ENCODE peak calls at places on chromosome 1, in five cellular contexts. One of them, this sample, is unnamed. For H3K9me2 and H3K4me1, the result is how much of the 10 kb centered on the place peaks cover.

GRCh38 chr1:65897485-65897884 is 104.8 kb downstream of the PDE4B start:
- DNase-seq in GM23248: no peak
- DNase-seq in MM.1S: no peak
- DNase-seq in SK-N-SH: no peak
- DNase-seq in GM23338: no peak
- DNase-seq in this sample: no peak

GRCh38 chr1:246258250-246258649 is 248.8 kb downstream of the SMYD3 start:
- DNase-seq in GM23248: no peak
- DNase-seq in MM.1S: no peak
- DNase-seq in SK-N-SH: no peak
- DNase-seq in GM23338: no peak
- DNase-seq in this sample: no peak

GRCh38 chr1:45101947-45102346 is 89.9 kb downstream of the UROD start:
- DNase-seq in GM23248: no peak
- DNase-seq in MM.1S: no peak
- DNase-seq in SK-N-SH: no peak
- DNase-seq in GM23338: no peak
- DNase-seq in this sample: no peak

GRCh38 chr1:104945406-104945805 is 1195.7 kb downstream of the AMY1C start:
- DNase-seq in GM23248: no peak
- DNase-seq in MM.1S: no peak
- DNase-seq in SK-N-SH: no peak
- DNase-seq in GM23338: no peak
- DNase-seq in this sample: no peak

GRCh38 chr1:29822895-29823294 is 586.6 kb downstream of the PTPRU start:
- DNase-seq in GM23248: no peak
- DNase-seq in MM.1S: no peak
- DNase-seq in SK-N-SH: no peak
- DNase-seq in GM23338: no peak
- DNase-seq in this sample: no peak

GRCh38 chr1:247336390-247336789 is 4.7 kb upstream of the ZNF496 start:
- DNase-seq in GM23248: no peak
- DNase-seq in MM.1S: no peak
- DNase-seq in SK-N-SH: no peak
- DNase-seq in GM23338: no peak
- DNase-seq in this sample: no peak

GRCh38 chr1:180181048-180181447 is 26.4 kb downstream of the QSOX1 start:
- DNase-seq in GM23248: peak
- DNase-seq in MM.1S: no peak
- DNase-seq in SK-N-SH: peak
- DNase-seq in GM23338: peak
- DNase-seq in this sample: peak

GRCh38 chr1:83511327-83511726 is 487.6 kb downstream of the TTLL7 start:
- DNase-seq in GM23248: peak
- DNase-seq in MM.1S: no peak
- DNase-seq in SK-N-SH: no peak
- DNase-seq in GM23338: no peak
- DNase-seq in this sample: no peak

GRCh38 chr1:202088216-202088615 is 34.5 kb upstream of the GPR37L1 start:
- DNase-seq in GM23248: no peak
- DNase-seq in MM.1S: no peak
- DNase-seq in SK-N-SH: peak
- DNase-seq in GM23338: no peak
- DNase-seq in this sample: no peak

GRCh38 chr1:156828414-156829085 is 11.9 kb upstream of the SH2D2A start:
- DNase-seq in GM23248: no peak
- DNase-seq in MM.1S: no peak
- DNase-seq in SK-N-SH: no peak
- DNase-seq in GM23338: no peak
- DNase-seq in this sample: no peak

GRCh38 chr1:32741417-32742131 is 39.0 kb upstream of the SYNC start:
- DNase-seq in GM23248: peak
- DNase-seq in MM.1S: peak
- DNase-seq in SK-N-SH: peak
- DNase-seq in GM23338: peak
- DNase-seq in this sample: no peak

GRCh38 chr1:63789856-63790605 is 16.2 kb downstream of the ROR1 start:
- DNase-seq in GM23248: no peak
- DNase-seq in MM.1S: no peak
- DNase-seq in SK-N-SH: no peak
- DNase-seq in GM23338: peak
- DNase-seq in this sample: no peak

GRCh38 chr1:12525311-12526181 is 92.5 kb downstream of the DHRS3 start:
- DNase-seq in GM23248: no peak
- DNase-seq in MM.1S: no peak
- DNase-seq in SK-N-SH: no peak
- DNase-seq in GM23338: no peak
- DNase-seq in this sample: no peak

GRCh38 chr1:105872761-105873286 is 1183.7 kb upstream of the PRMT6 start:
- DNase-seq in GM23248: no peak
- DNase-seq in MM.1S: no peak
- DNase-seq in SK-N-SH: no peak
- DNase-seq in GM23338: no peak
- DNase-seq in this sample: no peak

GRCh38 chr1:201649776-201650607 is 111.1 kb downstream of the NAV1 start:
- DNase-seq in GM23248: peak
- DNase-seq in MM.1S: no peak
- DNase-seq in SK-N-SH: peak
- DNase-seq in GM23338: peak
- DNase-seq in this sample: no peak

GRCh38 chr1:245863566-245864184 is 643.4 kb downstream of the SMYD3 start:
- DNase-seq in GM23248: no peak
- DNase-seq in MM.1S: no peak
- DNase-seq in SK-N-SH: no peak
- DNase-seq in GM23338: no peak
- DNase-seq in this sample: no peak

GRCh38 chr1:178849932-178850331 is 20.9 kb downstream of the ANGPTL1 start:
- DNase-seq in GM23248: no peak
- DNase-seq in MM.1S: no peak
- DNase-seq in SK-N-SH: no peak
- DNase-seq in GM23338: no peak
- DNase-seq in this sample: no peak

GRCh38 chr1:202131956-202132821 is 9.5 kb downstream of the GPR37L1 start:
- DNase-seq in GM23248: no peak
- DNase-seq in MM.1S: peak
- DNase-seq in SK-N-SH: peak
- DNase-seq in GM23338: peak
- DNase-seq in this sample: no peak

GRCh38 chr1:163275222-163275621 is 46.5 kb upstream of the NUF2 start:
- DNase-seq in GM23248: peak
- DNase-seq in MM.1S: no peak
- DNase-seq in SK-N-SH: no peak
- DNase-seq in GM23338: no peak
- DNase-seq in this sample: no peak

GRCh38 chr1:246320286-246320685 is 186.8 kb downstream of the SMYD3 start:
- DNase-seq in GM23248: no peak
- DNase-seq in MM.1S: no peak
- DNase-seq in SK-N-SH: no peak
- DNase-seq in GM23338: no peak
- DNase-seq in this sample: no peak

GRCh38 chr1:4611708-4612349 is 42.6 kb upstream of the AJAP1 start:
- DNase-seq in GM23248: no peak
- DNase-seq in MM.1S: no peak
- DNase-seq in SK-N-SH: peak
- DNase-seq in GM23338: no peak
- DNase-seq in this sample: no peak

GRCh38 chr1:220769205-220769604 is 17.5 kb upstream of the MTARC1 start:
- DNase-seq in GM23248: no peak
- DNase-seq in MM.1S: no peak
- DNase-seq in SK-N-SH: no peak
- DNase-seq in GM23338: no peak
- DNase-seq in this sample: no peak

GRCh38 chr1:97457446-97458089 is 463.3 kb downstream of the DPYD start:
- DNase-seq in GM23248: no peak
- DNase-seq in MM.1S: no peak
- DNase-seq in SK-N-SH: peak
- DNase-seq in GM23338: no peak
- DNase-seq in this sample: no peak

GRCh38 chr1:206001476-206001888 is 1.7 kb downstream of the RAB7B start:
- DNase-seq in GM23248: peak
- DNase-seq in MM.1S: no peak
- DNase-seq in SK-N-SH: no peak
- DNase-seq in GM23338: no peak
- DNase-seq in this sample: no peak

GRCh38 chr1:9235123-9235513 is 544 bp downstream of the H6PD start:
- DNase-seq in GM23248: peak
- DNase-seq in MM.1S: no peak
- DNase-seq in SK-N-SH: no peak
- DNase-seq in GM23338: peak
- DNase-seq in this sample: no peak

GRCh38 chr1:206694551-206695124 is 9.9 kb downstream of the MAPKAPK2 start:
- DNase-seq in GM23248: no peak
- DNase-seq in MM.1S: no peak
- DNase-seq in SK-N-SH: no peak
- DNase-seq in GM23338: peak
- DNase-seq in this sample: no peak

GRCh38 chr1:56355918-56356317 is 223.4 kb downstream of the PLPP3 start:
- DNase-seq in GM23248: no peak
- DNase-seq in MM.1S: no peak
- DNase-seq in SK-N-SH: no peak
- DNase-seq in GM23338: no peak
- DNase-seq in this sample: no peak

GRCh38 chr1:228161381-228161780 is 4.2 kb upstream of the IBA57 start:
- DNase-seq in GM23248: peak
- DNase-seq in MM.1S: no peak
- DNase-seq in SK-N-SH: no peak
- DNase-seq in GM23338: no peak
- DNase-seq in this sample: no peak

GRCh38 chr1:174785506-174785905 is 214.2 kb upstream of the CACYBP start:
- DNase-seq in GM23248: no peak
- DNase-seq in MM.1S: no peak
- DNase-seq in SK-N-SH: no peak
- DNase-seq in GM23338: no peak
- DNase-seq in this sample: no peak

GRCh38 chr1:212514056-212514614 is 81.4 kb downstream of the NENF start:
- DNase-seq in GM23248: peak
- DNase-seq in MM.1S: no peak
- DNase-seq in SK-N-SH: no peak
- DNase-seq in GM23338: peak
- DNase-seq in this sample: no peak

GRCh38 chr1:212981025-212981495 is 30.7 kb downstream of the VASH2 start:
- DNase-seq in GM23248: no peak
- DNase-seq in MM.1S: no peak
- DNase-seq in SK-N-SH: no peak
- DNase-seq in GM23338: peak
- DNase-seq in this sample: no peak

GRCh38 chr1:54926955-54927354 is 40.0 kb upstream of the DHCR24 start:
- DNase-seq in GM23248: peak
- DNase-seq in MM.1S: no peak
- DNase-seq in SK-N-SH: no peak
- DNase-seq in GM23338: no peak
- DNase-seq in this sample: no peak

GRCh38 chr1:6927626-6928025 is 142.4 kb downstream of the CAMTA1 start:
- DNase-seq in GM23248: no peak
- DNase-seq in MM.1S: no peak
- DNase-seq in SK-N-SH: peak
- DNase-seq in GM23338: no peak
- DNase-seq in this sample: no peak

GRCh38 chr1:12087797-12088314 is 24.8 kb downstream of the TNFRSF8 start:
- DNase-seq in GM23248: no peak
- DNase-seq in MM.1S: no peak
- DNase-seq in SK-N-SH: no peak
- DNase-seq in GM23338: no peak
- DNase-seq in this sample: no peak

GRCh38 chr1:109944541-109944940 is 33.9 kb downstream of the CSF1 start:
- DNase-seq in GM23248: no peak
- DNase-seq in MM.1S: no peak
- DNase-seq in SK-N-SH: no peak
- DNase-seq in GM23338: no peak
- DNase-seq in this sample: no peak

GRCh38 chr1:33502726-33503125 is 30.3 kb downstream of the ZSCAN20 start:
- DNase-seq in GM23248: peak
- DNase-seq in MM.1S: no peak
- DNase-seq in SK-N-SH: no peak
- DNase-seq in GM23338: no peak
- DNase-seq in this sample: no peak

GRCh38 chr1:118143828-118144227 is 41.2 kb downstream of the SPAG17 start:
- DNase-seq in GM23248: no peak
- DNase-seq in MM.1S: no peak
- DNase-seq in SK-N-SH: no peak
- DNase-seq in GM23338: no peak
- DNase-seq in this sample: no peak

GRCh38 chr1:198106007-198106406 is 50.8 kb upstream of the NEK7 start:
- DNase-seq in GM23248: no peak
- DNase-seq in MM.1S: no peak
- DNase-seq in SK-N-SH: no peak
- DNase-seq in GM23338: peak
- DNase-seq in this sample: no peak
- H3K9me2 ChIP-seq in GM23248: under half
- H3K9me2 ChIP-seq in MM.1S: under half
- H3K9me2 ChIP-seq in SK-N-SH: under half
- H3K9me2 ChIP-seq in GM23338: under half
- H3K9me2 ChIP-seq in this sample: under half

DNA sequence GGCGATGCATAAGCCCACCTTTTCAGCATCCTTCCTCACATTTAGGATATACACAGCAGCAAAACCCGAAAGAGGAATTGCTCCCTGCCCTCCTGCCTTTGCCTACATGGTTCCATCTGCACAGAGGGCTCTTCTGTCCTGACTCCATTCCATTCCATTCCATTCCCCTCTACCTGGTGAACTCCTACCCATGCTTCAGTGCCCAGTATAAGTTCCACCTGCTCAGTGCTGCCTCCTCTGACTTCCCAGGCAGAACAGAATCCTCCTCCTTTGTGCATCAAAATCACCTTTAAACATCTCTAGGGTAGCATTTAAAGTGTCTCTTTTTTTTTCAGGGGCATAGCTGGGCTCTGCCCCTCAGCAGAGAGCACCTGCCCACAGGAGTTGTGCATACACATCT is 112.9 kb downstream of the PCNX2 start:
- DNase-seq in GM23248: no peak
- DNase-seq in MM.1S: no peak
- DNase-seq in SK-N-SH: no peak
- DNase-seq in GM23338: no peak
- DNase-seq in this sample: no peak
- H3K4me1 ChIP-seq in GM23248: under half
- H3K4me1 ChIP-seq in MM.1S: under half
- H3K4me1 ChIP-seq in SK-N-SH: under half
- H3K4me1 ChIP-seq in GM23338: under half
- H3K4me1 ChIP-seq in this sample: under half

GRCh38 chr1:81412954-81413353 is 387.8 kb upstream of the ADGRL2 start:
- DNase-seq in GM23248: no peak
- DNase-seq in MM.1S: no peak
- DNase-seq in SK-N-SH: no peak
- DNase-seq in GM23338: peak
- DNase-seq in this sample: no peak
- H3K9me2 ChIP-seq in GM23248: under half
- H3K9me2 ChIP-seq in MM.1S: under half
- H3K9me2 ChIP-seq in SK-N-SH: under half
- H3K9me2 ChIP-seq in GM23338: under half
- H3K9me2 ChIP-seq in this sample: under half

DNA sequence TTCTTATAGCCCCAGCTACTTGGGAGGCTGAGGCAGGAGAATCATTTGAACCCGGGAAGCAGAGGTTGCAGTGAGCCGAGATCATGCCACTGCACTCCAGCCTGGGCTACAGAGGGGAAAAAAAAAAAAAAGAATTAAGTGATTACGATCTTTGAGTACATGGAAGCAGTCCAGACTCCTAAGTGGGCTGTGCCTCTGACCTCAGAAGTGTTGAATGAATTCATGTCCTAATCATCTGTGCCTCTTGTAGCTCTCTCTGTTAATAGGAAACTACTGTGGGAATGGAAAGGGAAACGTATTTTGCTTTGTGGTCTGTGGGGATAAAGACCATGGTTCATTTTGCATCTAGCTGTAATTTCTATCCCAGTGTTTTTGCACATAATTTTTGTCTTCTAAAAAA is 8.4 kb upstream of the IVNS1ABP start:
- DNase-seq in GM23248: no peak
- DNase-seq in MM.1S: no peak
- DNase-seq in SK-N-SH: peak
- DNase-seq in GM23338: no peak
- DNase-seq in this sample: no peak
- H3K4me1 ChIP-seq in GM23248: under half
- H3K4me1 ChIP-seq in MM.1S: under half
- H3K4me1 ChIP-seq in SK-N-SH: under half
- H3K4me1 ChIP-seq in GM23338: under half
- H3K4me1 ChIP-seq in this sample: under half